ENCODE peak calls at places on chromosomes 13 and 19, in seven cellular contexts. G is midbrain; K is NCI-H187; A is stomach; Z is stimulated activated CD4-positive, alpha-beta T cell treated with anti-CD3 and anti-CD28 coated beads, Interleukin-4, amount 100 ng/mL, for 24 hours; O is fibroblast of mammary gland; J is activated T-cell treated with anti-CD3 and anti-CD28 coated beads, Interleukin-2, amount 50 U/mL, for 72 hours. I is an unnamed sample.

GRCh38 chr19:46745521-46746280 is at the start of gene FKRP:
- DNase-seq in G (peak), K (no peak), A (peak), Z (peak), O (no peak), J (peak), I (no peak)

GRCh38 chr13:31385534-31385933 is 185.8 kb downstream of the B3GLCT start:
- DNase-seq in G (no peak), K (no peak), A (no peak), Z (no peak), O (no peak), J (no peak), I (no peak)

GRCh38 chr19:6274756-6275155 is 5.0 kb downstream of the MLLT1 start:
- DNase-seq in G (no peak), K (no peak), A (no peak), Z (no peak), O (no peak), J (no peak), I (no peak)

GRCh38 chr19:19053508-19054314 is 10.1 kb upstream of the SLC25A42 start:
- DNase-seq in G (peak), K (no peak), A (peak), Z (peak), O (peak), J (peak), I (peak)

GRCh38 chr13:99383946-99384345 is 76.7 kb upstream of the GPR183 start:
- DNase-seq in G (no peak), K (no peak), A (no peak), Z (peak), O (no peak), J (peak), I (no peak)

GRCh38 chr13:79392882-79393563 is 13.0 kb downstream of the RBM26 start:
- DNase-seq in G (no peak), K (peak), A (no peak), Z (peak), O (peak), J (peak), I (no peak)

GRCh38 chr13:75749407-75749806 is 113.3 kb downstream of the LMO7 start:
- DNase-seq in G (no peak), K (no peak), A (no peak), Z (no peak), O (peak), J (no peak), I (no peak)

GRCh38 chr13:46317120-46317519 is 69.9 kb downstream of the RUBCNL start:
- DNase-seq in G (no peak), K (no peak), A (no peak), Z (no peak), O (peak), J (no peak), I (no peak)

GRCh38 chr19:36573948-36574726 is 1.0 kb upstream of the ZNF529 start:
- DNase-seq in G (no peak), K (no peak), A (peak), Z (no peak), O (peak), J (no peak), I (no peak)